ENCODE peak calls at places on chromosomes 4 and X, in four cellular contexts. T is SK-N-SH, X is Karpas-422, S is colonic mucosa. G is an unnamed sample.

GRCh38 chr4:69503558-69503957 is 7.9 kb upstream of the UGT2B4 start:
- DNase-seq in X (no peak), S (no peak), T (no peak), G (no peak)

GRCh38 chr4:17276821-17277220 is 235.1 kb downstream of the QDPR start:
- DNase-seq in S (peak), T (no peak), X (peak), G (no peak)

GRCh38 chr4:135244605-135245146 is 1043.1 kb upstream of the PABPC4L start:
- DNase-seq in T (no peak), S (no peak), X (no peak), G (no peak)

GRCh38 chrX:122046226-122046625 is 998.8 kb downstream of the GLUD2 start:
- DNase-seq in T (no peak), S (no peak), X (no peak), G (no peak)

GRCh38 chrX:38409289-38409688 is 56.9 kb downstream of the OTC start:
- DNase-seq in T (no peak), X (no peak), S (no peak), G (no peak)

GRCh38 chrX:40104649-40105015 is 6.9 kb upstream of the BCOR start:
- DNase-seq in S (peak), X (peak), T (peak), G (no peak)

GRCh38 chr4:41177016-41177415 is 37.3 kb downstream of the APBB2 start:
- DNase-seq in S (no peak), T (no peak), X (no peak), G (peak)

GRCh38 chr4:32010221-32010620 is 1290.1 kb downstream of the PCDH7 start:
- DNase-seq in X (no peak), S (no peak), T (no peak), G (no peak)

GRCh38 chr4:53886090-53886489 is 178.3 kb downstream of the CHIC2 start:
- DNase-seq in S (no peak), X (no peak), T (no peak), G (peak)

GRCh38 chr4:82217986-82218715 is 155.6 kb downstream of the HNRNPD start:
- DNase-seq in X (peak), T (no peak), S (no peak), G (no peak)

GRCh38 chr4:1638873-1639272 is 45.2 kb downstream of the FAM53A start:
- DNase-seq in S (no peak), X (no peak), T (no peak), G (no peak)

GRCh38 chrX:111363741-111364140 is 48.3 kb downstream of the DCX start:
- DNase-seq in S (no peak), T (no peak), X (no peak), G (no peak)

GRCh38 chrX:2461711-2462016 is 39.1 kb downstream of the DHRSX start:
- DNase-seq in S (no peak), T (no peak), X (no peak), G (no peak)

GRCh38 chr4:61911313-61911756 is 711.2 kb downstream of the ADGRL3 start:
- DNase-seq in T (no peak), S (no peak), X (no peak), G (no peak)

GRCh38 chr4:83034630-83035494 is at the start of gene COPS4:
- DNase-seq in X (peak), S (peak), T (peak), G (peak)

GRCh38 chrX:97524997-97525396 is 641.3 kb downstream of the RPA4 start:
- DNase-seq in S (no peak), T (no peak), X (no peak), G (no peak)

GRCh38 chr4:8573266-8573665 is 6.9 kb upstream of the GPR78 start:
- DNase-seq in X (no peak), T (no peak), S (no peak), G (no peak)

GRCh38 chr4:182010876-182011275 is 232.3 kb upstream of the TENM3 start:
- DNase-seq in X (no peak), S (no peak), T (no peak), G (no peak)

GRCh38 chr4:8199594-8200301 is 658 bp downstream of the SH3TC1 start:
- DNase-seq in T (no peak), S (no peak), X (no peak), G (no peak)

GRCh38 chr4:189215574-189215973 is 725.1 kb upstream of the FRG1 start:
- DNase-seq in T (no peak), S (no peak), X (no peak), G (no peak)

GRCh38 chrX:132795211-132795610 is 163.2 kb downstream of the HS6ST2 start:
- DNase-seq in X (no peak), T (no peak), S (no peak), G (no peak)

GRCh38 chr4:8731364-8731763 is 138.8 kb downstream of the CPZ start:
- DNase-seq in S (no peak), T (no peak), X (no peak), G (no peak)

GRCh38 chr4:78166582-78166981 is 109.5 kb downstream of the FRAS1 start:
- DNase-seq in X (no peak), T (no peak), S (no peak), G (no peak)

GRCh38 chr4:94892051-94892450 is 134.3 kb downstream of the BMPR1B start:
- DNase-seq in X (no peak), T (no peak), S (no peak), G (no peak)

GRCh38 chrX:57104921-57105398 is 16.4 kb downstream of the SPIN2B start:
- DNase-seq in S (no peak), T (no peak), X (no peak), G (no peak)
- H3K9ac ChIP-seq in S (no peak), T (no peak), X (no peak), G (no peak)

DNA sequence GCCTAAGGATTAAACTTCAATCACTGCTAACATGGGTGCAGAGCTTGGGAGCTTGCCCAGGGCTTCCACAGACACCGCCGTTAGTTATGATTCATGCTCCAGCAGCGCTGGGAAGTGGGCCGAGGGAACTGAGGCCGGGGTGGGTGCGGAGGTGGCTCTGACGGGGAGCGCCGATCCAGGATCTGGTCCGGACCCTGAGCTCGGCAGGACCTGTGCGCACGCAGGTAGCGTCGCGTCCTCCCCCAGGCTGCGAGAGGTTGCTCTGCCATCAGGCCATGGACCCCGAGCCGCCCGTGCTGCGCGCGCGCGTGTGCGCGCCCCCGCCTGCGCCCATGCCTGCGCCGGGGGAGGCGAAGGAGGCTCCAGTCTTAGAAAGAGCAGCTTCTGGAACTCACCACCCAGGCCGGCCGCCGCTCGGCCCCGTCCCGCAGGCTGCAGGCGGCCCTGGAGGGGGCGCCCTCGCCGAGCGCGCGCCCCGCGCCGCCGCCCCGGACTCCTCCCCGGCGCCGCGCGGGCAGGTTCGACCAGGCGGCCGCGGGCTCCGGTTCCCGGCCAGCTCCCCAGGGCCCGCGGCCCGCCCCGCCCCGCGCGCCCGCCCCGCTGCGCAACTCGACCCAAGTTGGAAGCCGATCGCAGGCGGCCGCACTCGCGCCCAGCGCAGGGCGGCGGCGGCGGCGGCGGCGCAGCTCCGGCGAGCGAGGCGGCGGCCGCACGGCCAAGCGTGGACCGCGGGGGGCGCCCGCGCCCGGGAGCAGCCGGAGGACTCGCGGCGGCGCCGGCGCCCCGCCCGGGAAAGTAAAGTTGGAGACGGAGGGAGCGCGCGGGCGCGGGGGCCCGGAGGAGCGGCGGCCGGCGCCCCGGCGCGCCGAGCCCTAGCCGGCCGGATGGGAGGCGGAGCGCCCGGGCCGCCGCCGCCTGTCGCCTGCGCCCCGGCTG is 646 bp upstream of the ADRA2C start:
- DNase-seq in T (peak), S (peak), X (no peak), G (peak)
- H3K9ac ChIP-seq in T (no peak), S (no peak), X (no peak), G (peak)

GRCh38 chr4:38162240-38162784 is 202.1 kb downstream of the PTTG2 start:
- DNase-seq in X (no peak), T (peak), S (peak), G (peak)

GRCh38 chr4:38166082-38166481 is 205.9 kb downstream of the PTTG2 start:
- DNase-seq in S (no peak), T (no peak), X (no peak), G (no peak)

GRCh38 chr4:38163216-38164006 is 203.2 kb downstream of the PTTG2 start:
- DNase-seq in S (no peak), X (no peak), T (no peak), G (no peak)

GRCh38 chr4:38166768-38167167 is 206.6 kb downstream of the PTTG2 start:
- DNase-seq in T (no peak), S (no peak), X (no peak), G (no peak)

GRCh38 chr4:38164346-38164745 is 204.1 kb downstream of the PTTG2 start:
- DNase-seq in X (no peak), S (no peak), T (no peak), G (no peak)
- H3K9ac ChIP-seq in X (no peak), S (no peak), T (no peak), G (no peak)

GRCh38 chrX:72621619-72622485 is 49.2 kb upstream of the HDAC8 start:
- DNase-seq in S (no peak), X (no peak), T (no peak), G (no peak)
- H3K9ac ChIP-seq in S (no peak), X (no peak), T (no peak), G (no peak)

DNA sequence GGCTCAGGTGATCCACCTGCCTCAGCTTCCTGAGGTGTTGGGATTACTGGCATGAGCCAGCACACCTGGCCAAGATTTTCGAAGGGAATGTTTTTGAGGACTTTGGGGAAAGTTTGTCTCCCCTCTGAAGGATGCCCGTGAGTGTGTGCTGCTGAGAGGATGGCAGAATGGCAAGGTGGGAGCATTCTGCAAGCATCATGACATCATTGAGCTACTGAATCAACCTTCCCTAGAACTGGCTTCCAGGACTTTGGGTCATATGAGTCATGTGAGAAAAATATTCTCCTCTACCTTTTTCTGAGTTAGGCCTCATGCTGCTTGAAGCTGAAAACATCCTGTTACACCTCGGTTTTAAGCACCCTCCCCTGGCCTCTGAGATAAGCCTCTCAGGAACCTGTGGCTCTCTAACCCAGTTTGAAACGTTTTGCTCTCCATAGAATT is 31.0 kb downstream of the TMEM131L start:
- DNase-seq in S (no peak), X (peak), T (no peak), G (peak)
- H3K9ac ChIP-seq in S (no peak), X (no peak), T (no peak), G (no peak)

G was measured in HepG2.